ENCODE peak calls at places on chromosomes 1 and 21, in four cellular contexts. T is activated T-cell treated with anti-CD3 and anti-CD28 coated beads, Interleukin-2, amount 50 U/mL, for 24 hours; N is tibial artery; A is NCI-H1105 treated with DMSO at 0.1 percent for 48 hours. S is an unnamed sample.
A peak's percentile ranks its signal among the peaks of the same experiment; 100 is the strongest.

GRCh38 chr1:183699643-183700160 is 46.6 kb upstream of the APOBEC4 start:
- DNase-seq in N (no peak), T (no peak), A (no peak), S (no peak)

GRCh38 chr1:228176461-228177182 is 11.0 kb downstream of the IBA57 start:
- DNase-seq in T (no peak), N (peak; percentile 52), A (no peak), S (no peak)

GRCh38 chr1:170910273-170910672 is 25.1 kb upstream of the MROH9 start:
- DNase-seq in T (no peak), N (no peak), A (no peak), S (no peak)

GRCh38 chr1:47508900-47509488 is 71.2 kb downstream of the FOXD2 start:
- DNase-seq in T (no peak), A (no peak), N (no peak), S (no peak)

GRCh38 chr1:166090244-166090643 is 76.6 kb downstream of the FAM78B start:
- DNase-seq in T (no peak), A (no peak), N (no peak), S (no peak)

GRCh38 chr1:55233149-55233777 is 18.1 kb upstream of the USP24 start:
- DNase-seq in T (no peak), N (no peak), A (no peak), S (no peak)

GRCh38 chr1:15323351-15323988 is 76.4 kb downstream of the FHAD1 start:
- DNase-seq in N (peak; percentile 84), T (peak; percentile 78), A (peak; percentile 70), S (no peak)

GRCh38 chr1:59125154-59125553 is 171.7 kb upstream of the FGGY start:
- DNase-seq in T (no peak), A (no peak), N (no peak), S (no peak)

GRCh38 chr1:207495816-207496792 is at the start of gene CR1:
- DNase-seq in A (peak; percentile 25), N (peak; percentile 68), T (peak; percentile 57), S (no peak)

GRCh38 chr21:38277501-38278111 is 20.8 kb downstream of the KCNJ15 start:
- DNase-seq in N (no peak), A (no peak), T (no peak), S (no peak)

S was measured in DMS 273 treated with DMSO at 0.1 percent for 48 hours.